ENCODE peak calls at places on chromosome 6, in nine cellular contexts. One of them, this sample, is unnamed.
A peak's percentile ranks its signal among the peaks of the same experiment; 100 is the strongest.

GRCh38 chr6:55443238-55444134 is 116.2 kb downstream of the GFRAL start:
- DNase-seq in colonic mucosa: no peak
- DNase-seq in H1: no peak
- DNase-seq in mammary epithelial cell: no peak
- DNase-seq in tibial artery: no peak
- DNase-seq in GM12878: no peak
- DNase-seq in esophagus muscularis mucosa: no peak
- DNase-seq in mucosa of descending colon: no peak
- DNase-seq in heart left ventricle: no peak
- DNase-seq in this sample: no peak

GRCh38 chr6:90294989-90295853 is 1.4 kb downstream of the BACH2 start:
- DNase-seq in colonic mucosa: peak; percentile 28
- DNase-seq in H1: no peak
- DNase-seq in mammary epithelial cell: peak; percentile 60
- DNase-seq in tibial artery: peak; percentile 32
- DNase-seq in GM12878: no peak
- DNase-seq in esophagus muscularis mucosa: no peak
- DNase-seq in mucosa of descending colon: peak; percentile 59
- DNase-seq in heart left ventricle: peak; percentile 55
- DNase-seq in this sample: no peak

GRCh38 chr6:142653710-142654274 is 291.2 kb downstream of the HIVEP2 start:
- DNase-seq in colonic mucosa: no peak
- DNase-seq in H1: no peak
- DNase-seq in mammary epithelial cell: no peak
- DNase-seq in tibial artery: no peak
- DNase-seq in GM12878: no peak
- DNase-seq in esophagus muscularis mucosa: no peak
- DNase-seq in mucosa of descending colon: no peak
- DNase-seq in heart left ventricle: no peak
- DNase-seq in this sample: no peak

GRCh38 chr6:24504642-24505586 is 10.1 kb downstream of the ALDH5A1 start:
- DNase-seq in colonic mucosa: peak; percentile 82
- DNase-seq in H1: no peak
- DNase-seq in mammary epithelial cell: no peak
- DNase-seq in tibial artery: no peak
- DNase-seq in GM12878: no peak
- DNase-seq in esophagus muscularis mucosa: no peak
- DNase-seq in mucosa of descending colon: peak; percentile 78
- DNase-seq in heart left ventricle: no peak
- DNase-seq in this sample: no peak

GRCh38 chr6:69945192-69945591 is 78.8 kb downstream of the COL19A1 start:
- DNase-seq in colonic mucosa: no peak
- DNase-seq in H1: no peak
- DNase-seq in mammary epithelial cell: no peak
- DNase-seq in tibial artery: no peak
- DNase-seq in GM12878: no peak
- DNase-seq in esophagus muscularis mucosa: no peak
- DNase-seq in mucosa of descending colon: no peak
- DNase-seq in heart left ventricle: no peak
- DNase-seq in this sample: no peak

GRCh38 chr6:167037762-167038161 is 38.6 kb downstream of the CEP43 start:
- DNase-seq in colonic mucosa: no peak
- DNase-seq in H1: no peak
- DNase-seq in mammary epithelial cell: no peak
- DNase-seq in tibial artery: no peak
- DNase-seq in GM12878: no peak
- DNase-seq in esophagus muscularis mucosa: no peak
- DNase-seq in mucosa of descending colon: no peak
- DNase-seq in heart left ventricle: no peak
- DNase-seq in this sample: no peak

GRCh38 chr6:17291778-17292177 is 10.6 kb downstream of the RBM24 start:
- DNase-seq in colonic mucosa: no peak
- DNase-seq in H1: no peak
- DNase-seq in mammary epithelial cell: no peak
- DNase-seq in tibial artery: no peak
- DNase-seq in GM12878: no peak
- DNase-seq in esophagus muscularis mucosa: no peak
- DNase-seq in mucosa of descending colon: no peak
- DNase-seq in heart left ventricle: peak; percentile 14
- DNase-seq in this sample: no peak

GRCh38 chr6:73710470-73710869 is 14.5 kb downstream of the CD109 start:
- DNase-seq in colonic mucosa: no peak
- DNase-seq in H1: no peak
- DNase-seq in mammary epithelial cell: peak; percentile 93
- DNase-seq in tibial artery: no peak
- DNase-seq in GM12878: no peak
- DNase-seq in esophagus muscularis mucosa: no peak
- DNase-seq in mucosa of descending colon: no peak
- DNase-seq in heart left ventricle: no peak
- DNase-seq in this sample: no peak

DNA sequence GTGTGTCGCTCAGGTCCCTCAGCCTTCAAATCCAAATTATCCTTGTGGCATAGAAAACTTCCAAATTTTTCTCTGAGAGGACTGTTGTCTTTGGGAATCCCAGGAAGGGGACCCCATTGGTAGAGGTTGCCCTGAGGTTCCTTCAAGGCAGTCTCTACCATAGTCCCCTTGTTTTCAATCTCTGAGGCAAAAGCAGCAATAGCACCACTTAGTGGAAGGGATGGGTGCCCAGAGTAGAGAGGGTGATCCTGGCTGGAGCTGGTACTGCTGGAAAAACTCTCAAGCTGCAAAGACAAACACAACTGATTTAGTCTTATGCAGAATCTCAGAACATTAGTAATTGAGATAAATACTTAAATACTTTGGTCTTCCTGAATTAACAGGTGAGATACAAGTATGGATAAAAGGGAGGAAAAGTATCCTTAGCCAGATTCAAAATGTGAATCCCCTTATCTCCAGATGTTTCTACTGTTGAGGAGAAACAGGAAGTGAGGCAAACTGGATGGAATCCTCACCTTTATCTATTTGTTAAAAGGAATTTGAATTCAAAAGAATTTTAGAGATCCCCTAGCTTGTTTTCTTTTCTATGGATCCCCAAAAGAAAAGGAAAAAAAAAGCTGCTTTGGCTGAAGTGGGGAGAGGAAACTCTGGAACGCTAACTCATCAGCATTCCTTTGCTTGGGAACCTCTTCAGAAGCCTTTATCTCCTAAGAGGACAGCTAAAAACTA is 13.4 kb downstream of the ZNF318 start:
- DNase-seq in colonic mucosa: no peak
- DNase-seq in H1: no peak
- DNase-seq in mammary epithelial cell: no peak
- DNase-seq in tibial artery: no peak
- DNase-seq in GM12878: no peak
- DNase-seq in esophagus muscularis mucosa: no peak
- DNase-seq in mucosa of descending colon: no peak
- DNase-seq in heart left ventricle: no peak
- DNase-seq in this sample: no peak
- TF ChIP-seq CTCF in colonic mucosa: peak; percentile 32
- TF ChIP-seq CTCF in H1: peak; percentile 74
- TF ChIP-seq CTCF in mammary epithelial cell: peak; percentile 32
- TF ChIP-seq CTCF in tibial artery: no peak
- TF ChIP-seq CTCF in GM12878: peak; percentile 55
- TF ChIP-seq CTCF in esophagus muscularis mucosa: no peak
- TF ChIP-seq CTCF in mucosa of descending colon: peak; percentile 12
- TF ChIP-seq CTCF in heart left ventricle: peak; percentile 51
- TF ChIP-seq CTCF in this sample: peak; percentile 14

GRCh38 chr6:33077908-33078307 is 2.1 kb downstream of the HLA-DPB1 start:
- DNase-seq in colonic mucosa: no peak
- DNase-seq in H1: no peak
- DNase-seq in mammary epithelial cell: no peak
- DNase-seq in tibial artery: no peak
- DNase-seq in GM12878: no peak
- DNase-seq in esophagus muscularis mucosa: peak; percentile 86
- DNase-seq in mucosa of descending colon: no peak
- DNase-seq in heart left ventricle: no peak
- DNase-seq in this sample: no peak

GRCh38 chr6:33075568-33076405 is at the start of gene HLA-DPB1:
- DNase-seq in colonic mucosa: no peak
- DNase-seq in H1: no peak
- DNase-seq in mammary epithelial cell: peak; percentile 56
- DNase-seq in tibial artery: no peak
- DNase-seq in GM12878: peak; percentile 96
- DNase-seq in esophagus muscularis mucosa: peak; percentile 66
- DNase-seq in mucosa of descending colon: no peak
- DNase-seq in heart left ventricle: peak; percentile 37
- DNase-seq in this sample: no peak

GRCh38 chr6:33075208-33075567 is 602 bp upstream of the HLA-DPB1 start:
- DNase-seq in colonic mucosa: no peak
- DNase-seq in H1: no peak
- DNase-seq in mammary epithelial cell: no peak
- DNase-seq in tibial artery: no peak
- DNase-seq in GM12878: peak; percentile 38
- DNase-seq in esophagus muscularis mucosa: peak; percentile 37
- DNase-seq in mucosa of descending colon: no peak
- DNase-seq in heart left ventricle: no peak
- DNase-seq in this sample: no peak

GRCh38 chr6:33078442-33078841 is 2.7 kb downstream of the HLA-DPB1 start:
- DNase-seq in colonic mucosa: no peak
- DNase-seq in H1: no peak
- DNase-seq in mammary epithelial cell: no peak
- DNase-seq in tibial artery: no peak
- DNase-seq in GM12878: no peak
- DNase-seq in esophagus muscularis mucosa: no peak
- DNase-seq in mucosa of descending colon: no peak
- DNase-seq in heart left ventricle: no peak
- DNase-seq in this sample: no peak

GRCh38 chr6:33076406-33076934 is 680 bp downstream of the HLA-DPB1 start:
- DNase-seq in colonic mucosa: no peak
- DNase-seq in H1: no peak
- DNase-seq in mammary epithelial cell: no peak
- DNase-seq in tibial artery: no peak
- DNase-seq in GM12878: no peak
- DNase-seq in esophagus muscularis mucosa: peak; percentile 72
- DNase-seq in mucosa of descending colon: no peak
- DNase-seq in heart left ventricle: no peak
- DNase-seq in this sample: no peak
- H3K4me3 ChIP-seq in colonic mucosa: peak overlapping the region; percentile 19
- H3K4me3 ChIP-seq in H1: no peak overlapping the region
- H3K4me3 ChIP-seq in mammary epithelial cell: no peak overlapping the region
- H3K4me3 ChIP-seq in tibial artery: peak overlapping the region; percentile 29
- H3K4me3 ChIP-seq in GM12878: peak overlapping the region; percentile 82
- H3K4me3 ChIP-seq in esophagus muscularis mucosa: peak overlapping the region; percentile 48
- H3K4me3 ChIP-seq in mucosa of descending colon: no peak overlapping the region
- H3K4me3 ChIP-seq in heart left ventricle: peak overlapping the region; percentile 44
- H3K4me3 ChIP-seq in this sample: no peak overlapping the region

GRCh38 chr6:146912730-146913680 is 291.2 kb upstream of the STXBP5 start:
- DNase-seq in colonic mucosa: no peak
- DNase-seq in H1: no peak
- DNase-seq in mammary epithelial cell: no peak
- DNase-seq in tibial artery: no peak
- DNase-seq in GM12878: no peak
- DNase-seq in esophagus muscularis mucosa: no peak
- DNase-seq in mucosa of descending colon: no peak
- DNase-seq in heart left ventricle: no peak
- DNase-seq in this sample: no peak

GRCh38 chr6:146910611-146911010 is 293.6 kb upstream of the STXBP5 start:
- DNase-seq in colonic mucosa: no peak
- DNase-seq in H1: no peak
- DNase-seq in mammary epithelial cell: no peak
- DNase-seq in tibial artery: no peak
- DNase-seq in GM12878: no peak
- DNase-seq in esophagus muscularis mucosa: no peak
- DNase-seq in mucosa of descending colon: no peak
- DNase-seq in heart left ventricle: no peak
- DNase-seq in this sample: no peak

GRCh38 chr6:146909886-146910285 is 294.3 kb upstream of the STXBP5 start:
- DNase-seq in colonic mucosa: no peak
- DNase-seq in H1: no peak
- DNase-seq in mammary epithelial cell: no peak
- DNase-seq in tibial artery: no peak
- DNase-seq in GM12878: no peak
- DNase-seq in esophagus muscularis mucosa: no peak
- DNase-seq in mucosa of descending colon: no peak
- DNase-seq in heart left ventricle: no peak
- DNase-seq in this sample: no peak

GRCh38 chr6:146909376-146909775 is 294.8 kb upstream of the STXBP5 start:
- DNase-seq in colonic mucosa: no peak
- DNase-seq in H1: no peak
- DNase-seq in mammary epithelial cell: no peak
- DNase-seq in tibial artery: no peak
- DNase-seq in GM12878: no peak
- DNase-seq in esophagus muscularis mucosa: no peak
- DNase-seq in mucosa of descending colon: no peak
- DNase-seq in heart left ventricle: no peak
- DNase-seq in this sample: no peak

DNA sequence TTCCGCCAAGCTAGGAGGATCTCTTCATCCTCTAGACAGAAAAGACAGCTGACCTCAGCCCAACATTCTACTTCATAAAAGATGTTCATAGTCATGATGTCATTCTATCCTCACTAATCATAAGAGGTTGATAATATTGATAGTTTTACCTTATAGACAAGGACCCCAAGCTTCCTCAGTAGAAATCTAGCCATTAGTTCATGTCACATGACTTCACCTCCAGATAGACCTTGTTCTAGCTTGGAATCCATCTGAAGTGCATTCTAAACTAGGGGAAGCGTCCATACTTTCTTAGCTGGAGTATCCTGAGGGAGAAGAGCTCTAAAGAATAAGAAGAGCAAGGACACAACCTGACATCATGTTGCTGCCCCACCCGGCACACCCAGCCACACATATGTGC is 292.6 kb upstream of the STXBP5 start:
- DNase-seq in colonic mucosa: no peak
- DNase-seq in H1: no peak
- DNase-seq in mammary epithelial cell: no peak
- DNase-seq in tibial artery: no peak
- DNase-seq in GM12878: no peak
- DNase-seq in esophagus muscularis mucosa: no peak
- DNase-seq in mucosa of descending colon: no peak
- DNase-seq in heart left ventricle: no peak
- DNase-seq in this sample: no peak
- H3K36me3 ChIP-seq in colonic mucosa: no peaks in the 10 kb centered on the region
- H3K36me3 ChIP-seq in H1: no peaks in the 10 kb centered on the region
- H3K36me3 ChIP-seq in mammary epithelial cell: no peaks in the 10 kb centered on the region
- H3K36me3 ChIP-seq in tibial artery: no peaks in the 10 kb centered on the region
- H3K36me3 ChIP-seq in GM12878: no peaks in the 10 kb centered on the region
- H3K36me3 ChIP-seq in esophagus muscularis mucosa: no peaks in the 10 kb centered on the region
- H3K36me3 ChIP-seq in mucosa of descending colon: no peaks in the 10 kb centered on the region
- H3K36me3 ChIP-seq in heart left ventricle: no peaks in the 10 kb centered on the region
- H3K36me3 ChIP-seq in this sample: no peaks in the 10 kb centered on the region

DNA sequence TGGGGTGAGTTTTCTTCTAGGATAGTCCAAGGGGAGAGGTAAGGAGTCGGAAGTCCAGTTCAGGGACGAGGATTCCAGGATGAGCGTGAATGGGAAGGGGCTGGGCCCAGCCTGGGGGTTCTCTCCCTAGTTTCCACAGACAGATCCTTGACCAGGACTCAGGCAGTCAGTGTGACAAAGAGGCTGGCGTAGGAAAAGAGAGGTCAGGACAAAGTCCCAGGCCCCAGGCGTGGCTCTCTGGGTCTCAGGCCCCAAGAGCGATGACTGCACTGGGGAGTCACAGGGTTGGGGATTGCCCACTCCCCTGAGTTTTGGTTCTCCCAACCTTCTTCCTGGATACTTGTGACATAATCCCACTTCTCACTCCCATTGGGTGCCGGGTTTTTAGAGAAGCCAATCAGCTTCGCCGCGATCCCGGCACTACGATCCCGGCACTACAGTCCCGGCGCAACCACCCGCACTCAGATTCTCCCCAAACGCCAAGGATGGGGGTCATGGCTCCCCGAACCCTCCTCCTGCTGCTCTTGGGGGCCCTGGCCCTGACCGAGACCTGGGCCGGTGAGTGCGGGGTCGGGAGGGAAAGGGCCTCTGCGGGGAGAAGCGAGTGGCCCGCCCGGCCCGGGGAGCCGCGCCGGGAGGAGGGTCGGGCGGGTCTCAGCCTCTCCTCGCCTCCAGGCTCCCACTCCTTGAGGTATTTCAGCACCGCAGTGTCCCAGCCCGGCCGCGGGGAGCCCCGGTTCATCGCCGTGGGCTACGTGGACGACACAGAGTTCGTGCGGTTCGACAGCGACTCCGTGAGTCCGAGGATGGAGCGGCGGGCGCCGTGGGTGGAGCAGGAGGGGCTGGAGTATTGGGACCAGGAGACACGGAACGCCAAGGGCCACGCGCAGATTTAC is 46.2 kb upstream of the TRIM26 start:
- DNase-seq in colonic mucosa: peak; percentile 83
- DNase-seq in H1: peak; percentile 38
- DNase-seq in mammary epithelial cell: peak; percentile 88
- DNase-seq in tibial artery: peak; percentile 72
- DNase-seq in GM12878: peak; percentile 74
- DNase-seq in esophagus muscularis mucosa: peak; percentile 94
- DNase-seq in mucosa of descending colon: peak; percentile 62
- DNase-seq in heart left ventricle: peak; percentile 80
- DNase-seq in this sample: peak; percentile 42
- TF ChIP-seq CTCF in colonic mucosa: no peak
- TF ChIP-seq CTCF in H1: no peak
- TF ChIP-seq CTCF in mammary epithelial cell: peak; percentile 10
- TF ChIP-seq CTCF in tibial artery: no peak
- TF ChIP-seq CTCF in GM12878: peak; percentile 38
- TF ChIP-seq CTCF in esophagus muscularis mucosa: peak; percentile 24
- TF ChIP-seq CTCF in mucosa of descending colon: no peak
- TF ChIP-seq CTCF in heart left ventricle: peak; percentile 20
- TF ChIP-seq CTCF in this sample: peak; percentile 36

This sample was measured in kidney epithelial cell.